ENCODE peak calls at places on chromosomes 16 and 17, in five cellular contexts. D is astrocyte of the cerebellum, E is endodermal cell, H is fibroblast of lung, U is stomach. Q is an unnamed sample.

GRCh38 chr16:1745900-1746692 is 25.2 kb downstream of the NME3 start:
- DNase-seq in E (no peak), D (peak), U (no peak), H (peak), Q (peak)

GRCh38 chr16:1830213-1830612 is 3.2 kb downstream of the FAHD1 start:
- DNase-seq in U (peak), D (no peak), E (no peak), H (peak), Q (no peak)

GRCh38 chr16:67910162-67910561 is 17.1 kb downstream of the PSKH1 start:
- DNase-seq in E (no peak), U (no peak), D (no peak), H (peak), Q (peak)

GRCh38 chr16:49524578-49525315 is 151.1 kb downstream of the C16orf78 start:
- DNase-seq in D (no peak), H (no peak), E (no peak), U (no peak), Q (no peak)

GRCh38 chr16:530111-530817 is 2.8 kb downstream of the CAPN15 start:
- DNase-seq in U (no peak), D (no peak), H (no peak), E (no peak), Q (no peak)

GRCh38 chr16:29022196-29022595 is 37.3 kb downstream of the LAT start:
- DNase-seq in E (no peak), H (no peak), D (no peak), U (no peak), Q (no peak)

GRCh38 chr17:66662496-66662895 is 172.4 kb upstream of the CACNG5 start:
- DNase-seq in H (no peak), E (no peak), U (no peak), D (no peak), Q (no peak)

GRCh38 chr17:72407336-72408121 is 286.7 kb downstream of the SOX9 start:
- DNase-seq in H (peak), U (peak), D (peak), E (peak), Q (peak)

GRCh38 chr16:51222016-51222415 is 70.9 kb upstream of the SALL1 start:
- DNase-seq in D (no peak), U (no peak), H (no peak), E (no peak), Q (no peak)

GRCh38 chr16:70725912-70726828 is 40.3 kb upstream of the MTSS2 start:
- DNase-seq in H (peak), D (no peak), E (no peak), U (no peak), Q (no peak)

GRCh38 chr16:59356144-59356543 is 622.0 kb upstream of the GOT2 start:
- DNase-seq in H (no peak), E (no peak), U (no peak), D (no peak), Q (no peak)

GRCh38 chr17:9890124-9890523 is 14.9 kb downstream of the RCVRN start:
- DNase-seq in E (peak), H (no peak), U (no peak), D (no peak), Q (no peak)

GRCh38 chr17:11506635-11507034 is 91.6 kb upstream of the DNAH9 start:
- DNase-seq in U (no peak), D (no peak), H (no peak), E (peak), Q (no peak)

GRCh38 chr17:74282587-74283370 is 8.7 kb downstream of the DNAI2 start:
- DNase-seq in H (no peak), U (no peak), D (no peak), E (no peak), Q (no peak)

GRCh38 chr17:74979408-74980146 is 7.0 kb upstream of the HID1 start:
- DNase-seq in E (peak), H (no peak), U (no peak), D (no peak), Q (no peak)

GRCh38 chr16:81574168-81574567 is 129.6 kb downstream of the CMIP start:
- DNase-seq in U (peak), H (no peak), D (no peak), E (no peak), Q (no peak)

GRCh38 chr16:52634528-52634927 is 87.6 kb upstream of the TOX3 start:
- DNase-seq in D (no peak), H (no peak), E (no peak), U (no peak), Q (no peak)

GRCh38 chr16:29962344-29962994 is 590 bp downstream of the TMEM219 start:
- DNase-seq in E (no peak), H (peak), D (no peak), U (peak), Q (no peak)

GRCh38 chr17:8420041-8420934 is 15.4 kb upstream of the NDEL1 start:
- DNase-seq in E (peak), D (peak), H (peak), U (peak), Q (peak)

GRCh38 chr17:37107406-37108083 is 158.8 kb downstream of the AATF start:
- DNase-seq in E (peak), D (peak), U (peak), H (peak), Q (peak)

GRCh38 chr17:73645050-73645871 is 1.0 kb upstream of the SDK2 start:
- DNase-seq in E (peak), U (peak), H (peak), D (no peak), Q (peak)

GRCh38 chr17:71963341-71963740 is 157.5 kb upstream of the SOX9 start:
- DNase-seq in U (no peak), H (no peak), D (no peak), E (no peak), Q (no peak)

GRCh38 chr17:63561819-63562218 is 11.5 kb downstream of the DCAF7 start:
- DNase-seq in E (no peak), U (no peak), H (no peak), D (no peak), Q (no peak)

GRCh38 chr17:59756236-59756818 is 48.9 kb downstream of the VMP1 start:
- DNase-seq in D (peak), U (no peak), H (peak), E (no peak), Q (peak)

GRCh38 chr16:49471038-49471727 is 97.6 kb downstream of the C16orf78 start:
- DNase-seq in D (no peak), U (peak), H (no peak), E (peak), Q (no peak)

GRCh38 chr17:82788206-82789001 is 36.5 kb downstream of the TBCD start:
- DNase-seq in D (no peak), E (no peak), H (no peak), U (no peak), Q (no peak)

GRCh38 chr17:82789051-82789592 is 37.3 kb downstream of the TBCD start:
- DNase-seq in U (no peak), E (no peak), D (no peak), H (no peak), Q (no peak)

GRCh38 chr17:82783498-82783897 is 31.6 kb downstream of the TBCD start:
- DNase-seq in D (no peak), H (no peak), E (no peak), U (no peak), Q (no peak)

GRCh38 chr17:82787081-82787848 is 35.4 kb downstream of the TBCD start:
- DNase-seq in D (peak), U (no peak), E (no peak), H (no peak), Q (peak)

GRCh38 chr17:82786427-82786826 is 34.6 kb downstream of the TBCD start:
- DNase-seq in H (no peak), E (no peak), D (no peak), U (no peak), Q (no peak)
- H3K4me3 ChIP-seq in H (no peak), E (no peak), D (no peak), U (no peak), Q (no peak)

GRCh38 chr16:87735270-87736002 is 30.4 kb downstream of the KLHDC4 start:
- DNase-seq in E (no peak), H (no peak), D (no peak), U (no peak), Q (peak)
- TF ChIP-seq CTCF in E (no peak), H (no peak), D (no peak), U (no peak), Q (no peak)

GRCh38 chr17:7411427-7411750 is 3.7 kb downstream of the NLGN2 start:
- DNase-seq in H (no peak), E (no peak), D (no peak), U (no peak), Q (no peak)
- H3K4me3 ChIP-seq in H (no peak), E (no peak), D (no peak), U (no peak), Q (no peak)

GRCh38 chr16:78002915-78003538 is 19.3 kb upstream of the CLEC3A start:
- DNase-seq in U (peak), H (peak), D (peak), E (peak), Q (peak)
- TF ChIP-seq CTCF in U (no peak), H (peak), D (peak), E (peak), Q (peak)

DNA sequence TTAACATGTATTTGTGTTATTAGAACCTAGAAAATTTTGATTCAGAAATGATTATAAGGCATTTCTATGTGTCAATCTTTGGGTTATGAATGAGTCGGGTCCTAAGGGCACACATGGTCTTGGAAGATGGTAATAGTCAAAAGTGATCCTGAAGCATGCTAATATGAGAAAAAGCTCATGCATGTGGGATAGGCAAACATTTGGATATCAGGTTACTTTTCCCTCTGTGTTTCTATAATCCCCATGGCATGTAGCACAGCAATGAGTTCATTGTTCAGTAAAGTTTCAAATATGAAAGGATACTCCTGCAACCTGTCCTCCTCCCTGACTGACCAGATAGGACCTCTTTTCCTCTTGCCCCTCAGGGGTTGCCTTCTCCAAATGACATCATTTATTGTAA is 249.9 kb upstream of the MON1B start:
- DNase-seq in D (no peak), E (no peak), H (peak), U (no peak), Q (peak)
- H3K4me3 ChIP-seq in D (no peak), E (no peak), H (no peak), U (no peak), Q (no peak)